ENCODE peak calls at places on chromosomes 4 and X, in nine cellular contexts. O is fibroblast of pulmonary artery, Q is endothelial cell, N is RWPE2, E is esophagus squamous epithelium, I is OCI-LY7, S is epithelial cell of esophagus, C is cardiac muscle cell, L is GM06990. Y is an unnamed sample.

GRCh38 chr4:109302366-109303140 is at the start of gene COL25A1:
- DNase-seq in O (peak), Q (peak), N (peak), E (no peak), I (no peak), S (peak), C (peak), L (peak), Y (peak)

GRCh38 chr4:14345356-14345775 is 656.9 kb upstream of the CPEB2 start:
- DNase-seq in O (peak), Q (no peak), N (no peak), E (no peak), I (no peak), S (peak), C (no peak), L (no peak), Y (no peak)

GRCh38 chr4:86522349-86522748 is 71.8 kb upstream of the PTPN13 start:
- DNase-seq in O (peak), Q (no peak), N (no peak), E (no peak), I (no peak), S (no peak), C (no peak), L (no peak), Y (no peak)

GRCh38 chr4:120844528-120844921 is 78.0 kb downstream of the PRDM5 start:
- DNase-seq in O (no peak), Q (no peak), N (no peak), E (no peak), I (no peak), S (no peak), C (no peak), L (peak), Y (no peak)

GRCh38 chr4:150591904-150592303 is 10.0 kb downstream of the MAB21L2 start:
- DNase-seq in O (no peak), Q (no peak), N (no peak), E (no peak), I (no peak), S (no peak), C (no peak), L (no peak), Y (no peak)

GRCh38 chr4:1041936-1042330 is 30.5 kb downstream of the FGFRL1 start:
- DNase-seq in O (no peak), Q (no peak), N (no peak), E (no peak), I (no peak), S (no peak), C (no peak), L (no peak), Y (no peak)

GRCh38 chr4:189202869-189203271 is 737.8 kb upstream of the FRG1 start:
- DNase-seq in O (peak), Q (no peak), N (no peak), E (no peak), I (no peak), S (peak), C (peak), L (no peak), Y (no peak)

GRCh38 chr4:86977621-86978184 is 42.9 kb downstream of the AFF1 start:
- DNase-seq in O (peak), Q (no peak), N (peak), E (no peak), I (no peak), S (peak), C (no peak), L (no peak), Y (peak)

GRCh38 chr4:118776166-118776954 is 59.6 kb downstream of the SEC24D start:
- DNase-seq in O (peak), Q (no peak), N (no peak), E (no peak), I (no peak), S (peak), C (no peak), L (no peak), Y (no peak)

GRCh38 chr4:31298737-31299136 is 578.6 kb downstream of the PCDH7 start:
- DNase-seq in O (no peak), Q (no peak), N (no peak), E (no peak), I (no peak), S (no peak), C (no peak), L (no peak), Y (no peak)

GRCh38 chrX:18941896-18942295 is 42.0 kb downstream of the PHKA2 start:
- DNase-seq in O (no peak), Q (no peak), N (no peak), E (no peak), I (no peak), S (no peak), C (no peak), L (no peak), Y (no peak)

GRCh38 chr4:86498560-86499166 is 95.5 kb upstream of the PTPN13 start:
- DNase-seq in O (peak), Q (peak), N (no peak), E (no peak), I (peak), S (peak), C (peak), L (no peak), Y (peak)

GRCh38 chr4:74490736-74491135 is 45.8 kb downstream of the AREG start:
- DNase-seq in O (no peak), Q (no peak), N (no peak), E (no peak), I (no peak), S (peak), C (no peak), L (no peak), Y (no peak)

GRCh38 chr4:162497564-162498167 is 333.9 kb upstream of the FSTL5 start:
- DNase-seq in O (peak), Q (peak), N (no peak), E (no peak), I (peak), S (peak), C (peak), L (no peak), Y (peak)

GRCh38 chrX:73823473-73824004 is 260.5 kb downstream of the CHIC1 start:
- DNase-seq in O (no peak), Q (no peak), N (no peak), E (no peak), I (no peak), S (no peak), C (no peak), L (no peak), Y (no peak)

GRCh38 chr4:39319678-39320077 is 46.5 kb downstream of the RFC1 start:
- DNase-seq in O (peak), Q (no peak), N (no peak), E (no peak), I (no peak), S (peak), C (no peak), L (no peak), Y (no peak)

GRCh38 chrX:139877710-139878414 is 55.0 kb downstream of the ATP11C start:
- DNase-seq in O (peak), Q (no peak), N (no peak), E (no peak), I (no peak), S (no peak), C (no peak), L (no peak), Y (no peak)

GRCh38 chrX:74009041-74009440 is 294.9 kb upstream of the ZCCHC13 start:
- DNase-seq in O (no peak), Q (no peak), N (no peak), E (no peak), I (no peak), S (peak), C (no peak), L (no peak), Y (no peak)

GRCh38 chr4:56732301-56732700 is 51.2 kb upstream of the HOPX start:
- DNase-seq in O (peak), Q (no peak), N (no peak), E (no peak), I (no peak), S (no peak), C (no peak), L (no peak), Y (no peak)

GRCh38 chr4:27360651-27361347 is 500.2 kb downstream of the STIM2 start:
- DNase-seq in O (peak), Q (no peak), N (no peak), E (no peak), I (no peak), S (peak), C (no peak), L (no peak), Y (no peak)

GRCh38 chrX:136850441-136851175 is 29.9 kb downstream of the RBMX start:
- DNase-seq in O (peak), Q (no peak), N (no peak), E (no peak), I (no peak), S (no peak), C (no peak), L (no peak), Y (no peak)

GRCh38 chr4:8910822-8911310 is 39.2 kb upstream of the HMX1 start:
- DNase-seq in O (no peak), Q (no peak), N (no peak), E (no peak), I (no peak), S (no peak), C (no peak), L (no peak), Y (no peak)

GRCh38 chr4:78551420-78552351 is at the start of gene ANXA3:
- DNase-seq in O (no peak), Q (peak), N (peak), E (no peak), I (no peak), S (peak), C (peak), L (peak), Y (peak)

GRCh38 chr4:56468097-56468422 is 643 bp downstream of the SRP72 start:
- DNase-seq in O (peak), Q (peak), N (no peak), E (no peak), I (no peak), S (peak), C (peak), L (no peak), Y (peak)

GRCh38 chr4:130576218-130576617 is 1480.3 kb downstream of the C4orf33 start:
- DNase-seq in O (no peak), Q (no peak), N (no peak), E (no peak), I (no peak), S (no peak), C (no peak), L (no peak), Y (no peak)

GRCh38 chr4:13461511-13461910 is 22.6 kb downstream of the RAB28 start:
- DNase-seq in O (peak), Q (no peak), N (no peak), E (no peak), I (no peak), S (no peak), C (no peak), L (no peak), Y (no peak)

GRCh38 chrX:35076061-35076460 is 133.5 kb downstream of the FAM47B start:
- DNase-seq in O (no peak), Q (no peak), N (no peak), E (no peak), I (no peak), S (peak), C (no peak), L (no peak), Y (no peak)

GRCh38 chr4:57064811-57065711 is 45.1 kb downstream of the IGFBP7 start:
- DNase-seq in O (peak), Q (no peak), N (no peak), E (no peak), I (no peak), S (peak), C (no peak), L (no peak), Y (no peak)

GRCh38 chrX:71536285-71536684 is 3.4 kb downstream of the OGT start:
- DNase-seq in O (no peak), Q (no peak), N (no peak), E (no peak), I (no peak), S (no peak), C (no peak), L (no peak), Y (no peak)

GRCh38 chrX:38166478-38167083 is 54.1 kb downstream of the SRPX start:
- DNase-seq in O (peak), Q (no peak), N (no peak), E (no peak), I (peak), S (peak), C (peak), L (no peak), Y (peak)

GRCh38 chrX:106959897-106960296 is 39.7 kb downstream of the CLDN2 start:
- DNase-seq in O (peak), Q (no peak), N (no peak), E (no peak), I (no peak), S (peak), C (peak), L (no peak), Y (no peak)
- TF ChIP-seq CTCF in O (peak), Q (no peak), N (peak), E (no peak), I (no peak), S (peak), C (peak), L (no peak), Y (no peak)

DNA sequence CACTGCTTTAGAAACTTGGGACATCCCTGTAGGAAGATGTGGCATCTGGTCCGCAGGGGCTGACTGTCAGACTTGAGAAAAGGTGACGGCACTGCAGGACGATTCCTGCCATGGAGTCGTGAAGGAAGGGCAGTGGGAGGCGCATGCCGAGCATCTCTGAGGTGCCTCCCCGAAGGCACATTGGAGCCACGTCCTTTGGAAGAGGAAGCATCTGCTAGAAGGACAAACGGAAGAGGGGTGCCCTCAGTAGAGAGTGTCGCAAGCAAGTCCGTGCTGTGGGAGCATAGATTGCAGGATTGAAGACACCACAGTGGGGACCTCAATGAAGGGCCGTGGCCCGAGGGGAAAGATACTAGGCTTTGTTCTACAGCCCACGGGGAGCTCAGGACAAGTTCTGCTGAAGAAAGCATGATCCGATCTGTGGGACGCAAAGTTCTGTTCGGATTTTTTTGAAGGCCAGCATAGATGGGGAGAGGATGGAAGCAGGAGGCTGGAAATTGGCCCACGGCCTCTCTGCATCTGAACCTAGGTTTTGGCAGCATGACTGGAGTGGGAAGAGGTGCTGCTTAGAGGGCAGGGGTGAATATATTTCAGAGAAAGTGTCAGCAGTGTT is 24.2 kb upstream of the HELT start:
- DNase-seq in O (no peak), Q (no peak), N (no peak), E (no peak), I (no peak), S (no peak), C (no peak), L (no peak), Y (no peak)
- TF ChIP-seq CTCF in O (no peak), Q (no peak), N (no peak), E (no peak), I (no peak), S (no peak), C (no peak), L (no peak), Y (no peak)

GRCh38 chr4:6972911-6973310 is 63.3 kb downstream of the TBC1D14 start:
- DNase-seq in O (no peak), Q (no peak), N (no peak), E (no peak), I (no peak), S (no peak), C (no peak), L (no peak), Y (no peak)

GRCh38 chr4:6974138-6974848 is 64.7 kb downstream of the TBC1D14 start:
- DNase-seq in O (peak), Q (peak), N (no peak), E (no peak), I (peak), S (peak), C (peak), L (no peak), Y (peak)

GRCh38 chr4:6972375-6972650 is 62.7 kb downstream of the TBC1D14 start:
- DNase-seq in O (no peak), Q (no peak), N (no peak), E (no peak), I (no peak), S (no peak), C (no peak), L (no peak), Y (no peak)

GRCh38 chr4:6969826-6970800 is 60.5 kb downstream of the TBC1D14 start:
- DNase-seq in O (no peak), Q (no peak), N (no peak), E (no peak), I (peak), S (no peak), C (no peak), L (peak), Y (peak)

DNA sequence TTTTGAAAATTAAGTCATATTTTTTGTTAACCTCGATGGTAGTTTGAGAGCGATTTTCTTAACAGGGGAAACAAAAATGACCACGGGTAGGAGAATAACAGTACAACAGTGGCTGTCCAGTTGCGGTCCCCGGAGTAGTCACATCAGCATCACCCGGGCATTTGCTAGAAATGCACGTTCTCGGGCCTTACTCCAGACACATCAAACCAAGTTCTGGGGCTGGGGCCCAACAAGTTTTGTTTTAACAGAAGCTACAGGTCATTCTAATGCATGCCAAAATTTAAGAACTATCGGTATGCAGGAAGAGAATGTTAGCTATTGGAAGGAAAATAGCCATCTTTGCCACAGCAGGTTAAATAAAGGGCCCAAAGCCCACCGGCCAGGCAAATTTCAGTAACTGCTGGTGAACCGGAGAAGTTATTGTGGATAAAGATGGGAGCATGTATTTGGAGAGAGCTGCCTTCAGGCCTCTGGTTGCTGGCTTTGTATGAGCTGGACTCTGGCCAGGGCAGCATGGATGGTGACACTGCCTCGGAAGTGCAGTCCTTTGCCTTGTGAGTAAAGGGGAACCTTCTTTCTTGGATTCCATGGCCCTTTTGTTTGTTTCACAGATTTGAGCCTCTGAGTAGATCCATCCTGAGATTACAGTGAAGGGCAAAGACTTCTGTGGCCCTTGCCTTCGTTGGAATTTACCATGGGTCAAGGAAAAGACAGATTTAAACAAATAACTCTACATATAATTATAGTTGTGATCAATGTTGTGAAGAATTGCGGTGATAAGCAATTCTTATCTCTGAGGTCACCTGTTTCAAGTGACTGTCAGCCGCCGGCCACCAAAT is 62.1 kb downstream of the TBC1D14 start:
- DNase-seq in O (no peak), Q (no peak), N (no peak), E (no peak), I (no peak), S (no peak), C (no peak), L (no peak), Y (no peak)
- TF ChIP-seq CTCF in O (no peak), Q (no peak), N (no peak), E (no peak), I (no peak), S (no peak), C (no peak), L (no peak), Y (no peak)

GRCh38 chrX:11528623-11529022 is 137.1 kb downstream of the ARHGAP6 start:
- DNase-seq in O (no peak), Q (no peak), N (no peak), E (no peak), I (no peak), S (no peak), C (no peak), L (peak), Y (no peak)

GRCh38 chrX:11533211-11533651 is 132.5 kb downstream of the ARHGAP6 start:
- DNase-seq in O (peak), Q (no peak), N (no peak), E (no peak), I (peak), S (peak), C (peak), L (peak), Y (peak)

GRCh38 chrX:11530621-11531020 is 135.1 kb downstream of the ARHGAP6 start:
- DNase-seq in O (no peak), Q (no peak), N (no peak), E (no peak), I (no peak), S (no peak), C (no peak), L (no peak), Y (no peak)

GRCh38 chrX:11532291-11533075 is 133.2 kb downstream of the ARHGAP6 start:
- DNase-seq in O (no peak), Q (no peak), N (no peak), E (no peak), I (no peak), S (no peak), C (no peak), L (no peak), Y (no peak)

DNA sequence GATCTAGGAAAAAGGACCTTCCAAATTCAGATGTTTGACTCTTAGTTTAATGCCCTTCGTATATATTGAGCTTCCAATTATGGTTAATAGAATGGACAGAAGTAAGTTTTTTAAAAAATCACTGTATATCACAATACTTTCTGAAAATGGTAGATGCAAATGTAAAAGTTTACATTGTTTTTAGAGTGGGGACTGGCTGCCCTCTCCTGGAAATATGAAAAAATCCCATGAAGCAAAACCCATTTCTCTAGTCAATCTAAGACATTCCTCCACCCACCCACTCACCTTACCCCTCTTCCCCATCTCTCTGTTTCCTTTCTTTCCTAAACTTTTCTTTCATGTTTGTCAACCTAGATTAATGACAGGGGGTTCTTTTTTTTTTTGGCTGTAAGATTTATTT is 134.5 kb downstream of the ARHGAP6 start:
- DNase-seq in O (peak), Q (no peak), N (no peak), E (no peak), I (peak), S (peak), C (no peak), L (no peak), Y (no peak)
- TF ChIP-seq CTCF in O (peak), Q (no peak), N (peak), E (peak), I (peak), S (peak), C (peak), L (peak), Y (no peak)

DNA sequence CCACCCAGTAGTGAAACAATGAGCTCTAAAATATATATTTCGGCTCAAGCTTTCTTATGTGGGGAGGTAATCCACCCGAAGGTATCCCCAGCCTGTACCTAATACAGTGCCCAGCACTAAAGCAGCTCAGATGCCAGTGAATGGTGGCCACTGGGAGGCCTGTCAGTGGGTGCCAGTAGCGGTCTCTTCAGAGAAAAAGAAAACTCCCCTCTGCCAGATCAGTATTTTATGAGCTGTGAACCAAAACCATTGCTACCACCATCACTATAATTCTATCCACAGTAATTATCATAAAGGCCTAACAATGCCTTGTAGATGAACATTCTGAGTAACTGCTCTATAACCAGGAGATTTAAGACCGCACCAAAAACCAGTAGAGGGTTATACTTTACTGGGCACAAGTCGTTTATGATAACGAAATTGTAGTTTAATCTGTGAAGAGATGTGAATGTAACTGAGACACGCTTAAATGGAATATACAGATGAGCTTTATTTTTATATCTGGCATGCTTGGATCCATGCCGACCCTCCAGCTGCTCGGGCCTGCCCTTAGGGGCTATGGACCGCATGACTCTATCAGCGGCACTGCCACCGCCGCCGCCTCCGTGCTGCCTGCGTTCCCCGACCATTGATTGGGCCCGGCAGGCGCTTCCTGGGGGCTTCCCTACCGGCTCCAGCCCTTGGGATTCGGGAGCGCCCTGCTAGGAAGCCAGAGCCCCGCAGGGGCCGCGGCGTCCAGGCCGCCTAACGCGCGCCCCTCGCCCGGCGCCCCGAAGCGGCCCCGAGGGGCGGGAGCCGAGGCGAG is 586 bp upstream of the NFKB1 start:
- DNase-seq in O (peak), Q (no peak), N (no peak), E (no peak), I (peak), S (peak), C (peak), L (no peak), Y (peak)
- TF ChIP-seq CTCF in O (no peak), Q (no peak), N (peak), E (peak), I (peak), S (peak), C (no peak), L (peak), Y (no peak)